ENCODE peak calls at places on chromosome 16, in six cellular contexts. X is tibial nerve, M is ascending aorta, V is pancreas, W is lung, E is AG04450. K is an unnamed sample. For H3K9me3, the result is how much of the 10 kb centered on the place peaks cover.

GRCh38 chr16:27321013-27321960 is 7.5 kb downstream of the IL4R start:
- DNase-seq in W (no peak), E (no peak), V (no peak), M (no peak), X (no peak), K (no peak)

GRCh38 chr16:81523387-81524115 is 78.9 kb downstream of the CMIP start:
- DNase-seq in W (no peak), E (peak), X (no peak), M (no peak), V (no peak), K (no peak)

GRCh38 chr16:9389543-9390207 is 298.2 kb downstream of the HAPSTR1 start:
- DNase-seq in E (no peak), V (no peak), M (no peak), W (no peak), X (no peak), K (no peak)

GRCh38 chr16:75420987-75421819 is 12.1 kb downstream of the CFDP1 start:
- DNase-seq in M (no peak), V (peak), E (no peak), W (peak), X (peak), K (peak)

GRCh38 chr16:58024673-58025350 is 742 bp upstream of the MMP15 start:
- DNase-seq in W (peak), M (no peak), X (no peak), V (peak), E (no peak), K (peak)

GRCh38 chr16:53789159-53789558 is 85.2 kb downstream of the FTO start:
- DNase-seq in E (peak), V (no peak), M (no peak), W (no peak), X (no peak), K (no peak)

GRCh38 chr16:5874899-5875298 is 777.3 kb upstream of the EEF2KMT start:
- DNase-seq in W (no peak), X (no peak), V (no peak), E (no peak), M (no peak), K (no peak)

GRCh38 chr16:68231384-68232136 is 4.4 kb downstream of the ESRP2 start:
- DNase-seq in W (no peak), X (no peak), E (no peak), M (no peak), V (no peak), K (no peak)

GRCh38 chr16:55035037-55035436 is 104.4 kb downstream of the IRX5 start:
- DNase-seq in W (peak), M (no peak), V (no peak), E (no peak), X (no peak), K (no peak)

GRCh38 chr16:46673320-46674013 is 15.5 kb downstream of the VPS35 start:
- DNase-seq in M (no peak), W (no peak), X (no peak), E (no peak), V (peak), K (no peak)

GRCh38 chr16:87620201-87620495 is 17.8 kb downstream of the JPH3 start:
- DNase-seq in W (no peak), V (no peak), M (no peak), X (no peak), E (no peak), K (no peak)

GRCh38 chr16:28136751-28137434 is 73.4 kb upstream of the GSG1L start:
- DNase-seq in W (no peak), X (no peak), M (no peak), V (no peak), E (no peak), K (no peak)

GRCh38 chr16:8645831-8646230 is 24.3 kb downstream of the METTL22 start:
- DNase-seq in X (no peak), E (no peak), V (no peak), M (no peak), W (no peak), K (no peak)

GRCh38 chr16:75256059-75256870 is 4.8 kb upstream of the BCAR1 start:
- DNase-seq in V (no peak), W (no peak), M (no peak), X (no peak), E (no peak), K (no peak)

GRCh38 chr16:17520567-17520966 is 49.8 kb upstream of the XYLT1 start:
- DNase-seq in V (no peak), X (no peak), E (no peak), W (no peak), M (no peak), K (no peak)

GRCh38 chr16:11211977-11212818 is 43.8 kb downstream of the SOCS1 start:
- DNase-seq in X (no peak), W (no peak), E (no peak), M (no peak), V (no peak), K (no peak)

GRCh38 chr16:11210260-11210659 is 45.7 kb downstream of the SOCS1 start:
- DNase-seq in V (no peak), M (no peak), W (no peak), E (no peak), X (no peak), K (no peak)

GRCh38 chr16:11212819-11213196 is 43.2 kb downstream of the SOCS1 start:
- DNase-seq in W (no peak), V (no peak), E (no peak), X (no peak), M (no peak), K (no peak)

GRCh38 chr16:11213373-11213772 is 42.6 kb downstream of the SOCS1 start:
- DNase-seq in X (no peak), V (no peak), M (no peak), E (no peak), W (no peak), K (no peak)

DNA sequence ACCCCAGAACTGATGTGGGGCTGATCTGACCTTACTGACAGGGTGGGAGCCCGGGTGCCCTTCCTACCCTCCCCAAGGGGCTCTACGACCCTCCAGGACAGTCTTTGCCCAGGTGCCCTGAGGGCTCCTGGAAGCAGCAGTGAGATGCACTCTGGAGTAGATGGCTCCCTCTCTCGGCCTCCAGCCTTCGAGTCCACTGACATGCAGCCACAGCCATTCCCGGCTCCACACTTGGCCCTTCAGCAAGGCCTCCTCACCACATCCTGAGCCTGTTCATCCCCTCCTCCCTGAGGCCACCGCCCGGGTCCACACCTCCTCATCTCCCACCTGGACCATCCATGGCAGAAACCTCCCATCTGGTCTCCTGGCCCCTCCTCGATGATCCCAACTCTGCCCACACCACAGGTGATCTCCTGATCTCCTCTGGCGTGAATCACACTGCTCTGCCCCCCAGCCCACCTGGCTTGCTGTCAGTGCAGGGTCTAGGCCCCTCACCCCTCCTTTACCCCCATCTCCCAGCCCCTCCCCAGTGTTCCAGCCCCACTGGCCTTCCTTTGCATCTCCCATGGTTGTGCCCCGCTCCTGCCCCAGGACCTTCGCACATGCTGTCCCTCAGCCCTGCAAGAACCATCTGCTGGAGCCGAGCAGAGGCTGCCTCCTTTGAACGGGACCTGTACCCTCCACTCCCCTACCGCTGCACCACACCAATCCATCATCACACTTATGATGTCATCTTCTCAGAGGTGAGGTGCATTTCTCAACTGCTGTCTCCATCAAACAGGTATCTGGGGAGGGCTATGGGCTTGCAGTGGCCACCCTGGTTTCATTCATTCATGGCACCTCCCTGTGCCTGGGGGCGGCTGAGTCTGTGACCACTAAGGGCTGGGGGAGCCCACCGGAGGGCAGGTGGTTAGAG is 44.7 kb downstream of the SOCS1 start:
- DNase-seq in E (no peak), V (no peak), X (no peak), M (no peak), W (no peak), K (no peak)
- TF ChIP-seq CTCF in E (no peak), V (no peak), X (no peak), M (no peak), W (no peak), K (no peak)

DNA sequence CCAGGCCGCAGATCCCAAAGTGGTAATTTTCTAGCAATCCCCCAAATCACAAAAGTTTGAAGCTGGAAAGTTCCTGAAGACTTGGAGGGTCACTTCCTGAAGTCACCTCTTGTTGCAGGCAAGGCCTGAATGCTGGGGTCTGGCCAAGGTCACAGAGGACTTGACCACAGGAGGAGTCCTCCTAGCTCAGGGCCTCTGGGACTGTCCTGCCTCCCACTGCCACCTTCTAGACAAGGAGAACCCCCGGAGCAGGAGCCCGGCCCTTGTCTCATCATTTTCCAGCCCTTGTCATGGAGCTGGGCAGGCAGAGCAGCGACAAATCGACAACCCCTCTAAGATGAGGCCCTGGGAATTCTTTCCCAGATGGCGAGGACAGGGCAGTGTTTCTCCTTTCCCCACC is 330 bp downstream of the CDH16 start:
- DNase-seq in X (no peak), W (no peak), M (no peak), V (no peak), E (no peak), K (no peak)
- H3K4me3 ChIP-seq in X (no peak), W (no peak), M (no peak), V (no peak), E (no peak), K (no peak)

GRCh38 chr16:88629835-88630234 is 8.5 kb upstream of the IL17C start:
- DNase-seq in W (no peak), E (no peak), X (no peak), V (no peak), M (no peak), K (no peak)

GRCh38 chr16:88630433-88630832 is 7.9 kb upstream of the IL17C start:
- DNase-seq in W (no peak), V (no peak), X (no peak), M (no peak), E (no peak), K (no peak)

GRCh38 chr16:88626646-88627045 is 11.7 kb upstream of the IL17C start:
- DNase-seq in M (no peak), V (no peak), W (no peak), E (no peak), X (no peak), K (no peak)

GRCh38 chr16:88627531-88628411 is 10.6 kb upstream of the IL17C start:
- DNase-seq in M (no peak), W (no peak), E (no peak), X (no peak), V (no peak), K (no peak)

DNA sequence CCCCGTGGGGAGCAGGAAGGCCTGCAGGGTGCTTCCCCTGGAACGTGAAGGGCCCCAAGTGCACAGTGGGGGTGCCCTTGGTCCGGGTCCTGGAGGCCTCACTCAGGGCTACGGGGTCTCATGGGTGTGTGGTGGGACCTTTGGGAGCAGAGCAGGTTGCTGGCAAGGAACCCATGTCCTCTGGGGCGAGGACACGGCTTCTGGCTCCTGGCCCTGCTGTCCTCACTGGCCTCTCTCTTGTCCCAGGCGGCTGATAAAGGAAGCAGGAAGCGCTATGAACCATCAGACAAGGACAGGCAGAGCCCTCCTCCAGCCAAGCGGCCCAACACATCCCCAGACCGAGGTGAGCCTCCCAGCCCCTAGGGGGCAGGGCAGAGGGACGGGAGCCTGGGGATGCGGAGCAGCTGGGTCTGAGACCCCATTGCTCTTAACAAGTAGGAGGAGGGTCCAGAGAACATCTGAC is 9.8 kb upstream of the IL17C start:
- DNase-seq in X (no peak), E (no peak), V (no peak), W (no peak), M (no peak), K (peak)
- H3K9me3 ChIP-seq in X (under half), E (under half), V (under half), W (under half), M (under half), K (under half)

DNA sequence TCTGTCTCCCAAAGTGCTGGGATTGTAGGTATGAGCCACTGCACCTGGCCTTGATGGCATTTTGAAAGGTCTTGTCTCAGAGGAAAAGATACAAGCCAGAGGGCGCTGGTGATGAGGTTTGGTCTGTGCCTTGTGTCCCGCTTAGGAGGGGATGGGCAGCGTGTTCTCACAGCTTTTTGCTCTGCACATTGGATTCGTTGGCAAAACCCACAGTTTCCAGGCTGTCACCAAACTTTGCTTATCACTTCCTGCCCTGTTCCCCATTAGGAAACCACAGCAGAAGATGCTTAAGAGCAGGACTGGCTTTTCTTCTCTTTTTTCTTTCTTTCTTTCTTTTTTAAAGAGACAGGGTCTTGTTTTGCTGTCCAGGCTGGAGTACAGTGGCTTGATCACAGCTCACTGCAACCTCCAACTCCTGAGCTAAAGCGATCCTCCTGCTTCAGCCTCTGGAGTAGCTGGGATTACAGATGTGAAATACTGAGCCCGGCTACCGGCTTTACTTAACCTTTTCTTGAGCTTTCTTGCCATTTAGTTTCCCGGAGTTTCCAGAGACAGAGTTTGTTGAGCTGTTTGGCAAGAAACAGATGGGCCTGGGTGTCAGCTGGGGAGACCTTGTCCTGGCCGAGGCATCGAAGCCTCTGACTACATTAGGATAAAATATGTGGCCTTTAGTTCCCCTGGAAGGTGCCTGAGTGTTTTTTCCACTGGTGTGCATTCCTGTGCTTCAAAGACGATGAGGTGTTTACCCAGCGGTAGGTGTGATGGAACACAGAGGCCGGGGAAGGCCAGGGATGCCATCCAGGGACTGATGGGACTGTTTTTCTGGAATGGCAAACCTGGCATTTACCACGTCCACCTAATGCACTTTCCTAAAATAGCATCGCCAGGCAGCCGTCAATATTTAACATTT is 112.9 kb downstream of the ABCC1 start:
- DNase-seq in M (no peak), V (no peak), W (no peak), E (no peak), X (no peak), K (peak)
- TF ChIP-seq CTCF in M (peak), V (no peak), W (no peak), E (no peak), X (no peak), K (no peak)

DNA sequence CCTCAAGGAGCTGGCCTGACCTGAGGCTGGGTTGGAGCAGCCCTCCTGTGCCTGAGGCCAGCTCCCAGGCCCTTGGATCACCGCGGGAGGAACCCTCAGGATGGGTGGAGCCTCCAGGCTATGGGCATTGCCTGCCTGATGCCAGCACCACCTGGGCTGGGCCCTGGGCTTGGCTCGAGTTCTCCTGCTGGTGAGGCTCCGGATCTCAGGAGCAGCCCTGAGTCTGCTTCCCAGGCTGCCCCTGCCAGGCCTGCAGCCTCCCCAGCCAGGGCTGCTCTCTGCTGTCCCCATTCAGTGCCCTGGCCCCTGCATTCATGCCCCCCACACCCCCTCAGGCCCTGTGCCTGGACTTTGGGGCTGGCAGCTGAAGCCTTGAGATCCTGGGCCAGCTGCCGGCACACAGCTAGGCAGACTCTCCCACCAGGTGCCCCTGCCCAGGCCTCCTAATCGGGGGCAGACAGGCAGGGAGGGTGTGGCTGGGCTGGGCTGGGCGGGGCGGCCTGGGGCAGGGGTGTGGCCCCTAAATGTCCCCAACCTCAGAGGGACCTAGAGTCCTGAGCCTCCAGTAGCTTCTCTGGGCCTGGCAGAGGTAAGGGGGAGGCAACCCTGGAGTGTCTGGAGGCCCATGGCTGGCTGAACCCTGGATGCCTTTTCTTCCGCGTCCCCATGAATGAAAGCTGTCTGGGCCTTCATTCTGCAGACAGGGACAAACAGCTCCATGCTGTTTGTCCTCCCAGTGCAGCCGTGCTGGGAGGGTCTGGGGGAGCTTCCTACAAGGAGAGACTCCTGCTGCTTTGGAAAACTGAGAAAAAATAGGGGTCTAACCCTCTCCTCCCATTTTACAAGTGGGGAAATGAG is 1.1 kb upstream of the PIGQ start:
- DNase-seq in X (no peak), M (no peak), W (no peak), V (no peak), E (no peak), K (no peak)
- H3K4me3 ChIP-seq in X (peak), M (peak), W (no peak), V (no peak), E (peak), K (peak)

GRCh38 chr16:65772134-65772732 is 594.3 kb upstream of the CDH5 start:
- DNase-seq in W (no peak), X (no peak), M (no peak), V (no peak), E (no peak), K (no peak)

GRCh38 chr16:65774350-65774749 is 592.1 kb upstream of the CDH5 start:
- DNase-seq in M (no peak), X (no peak), V (no peak), E (no peak), W (no peak), K (no peak)

GRCh38 chr16:65770752-65771151 is 595.7 kb upstream of the CDH5 start:
- DNase-seq in M (no peak), E (no peak), X (no peak), V (no peak), W (no peak), K (no peak)

GRCh38 chr16:65771707-65772106 is 594.8 kb upstream of the CDH5 start:
- DNase-seq in W (no peak), M (no peak), X (no peak), V (no peak), E (no peak), K (no peak)

GRCh38 chr16:65773319-65773874 is 593.1 kb upstream of the CDH5 start:
- DNase-seq in E (no peak), V (no peak), W (no peak), X (no peak), M (no peak), K (no peak)
- H3K9me3 ChIP-seq in E (under half), V (under half), W (under half), X (under half), M (under half), K (under half)

DNA sequence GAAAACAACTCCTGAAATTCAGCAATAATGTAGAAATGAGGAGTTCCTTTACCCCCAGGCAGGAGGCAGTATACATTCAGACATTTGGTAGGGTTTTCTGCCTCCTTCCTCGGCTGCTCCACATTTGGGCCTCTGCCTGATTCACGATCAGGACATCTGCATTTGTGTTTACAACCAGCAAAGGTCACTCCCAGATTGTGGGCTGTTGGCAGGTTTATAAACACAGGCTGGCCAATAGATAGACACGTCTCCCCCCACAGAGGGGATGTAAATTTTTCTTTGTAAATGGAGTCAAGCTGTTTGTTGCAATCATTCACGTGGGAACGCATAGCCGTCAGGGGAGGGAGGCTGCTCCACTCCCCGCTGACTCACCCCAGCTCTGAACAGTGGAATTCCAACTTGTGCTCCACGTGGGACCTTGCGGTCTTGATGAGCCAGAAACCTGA is 252.1 kb upstream of the N4BP1 start:
- DNase-seq in E (peak), X (no peak), V (no peak), M (no peak), W (no peak), K (no peak)
- TF ChIP-seq CTCF in E (peak), X (no peak), V (no peak), M (no peak), W (no peak), K (no peak)

GRCh38 chr16:85385463-85386331 is 227.4 kb upstream of the GSE1 start:
- DNase-seq in M (no peak), V (peak), W (no peak), E (no peak), X (no peak), K (peak)

GRCh38 chr16:85384831-85385462 is 228.2 kb upstream of the GSE1 start:
- DNase-seq in X (no peak), W (no peak), E (no peak), M (no peak), V (peak), K (peak)

GRCh38 chr16:85386467-85387170 is 226.5 kb upstream of the GSE1 start:
- DNase-seq in V (peak), E (no peak), X (peak), W (no peak), M (peak), K (peak)

GRCh38 chr16:85387731-85388295 is 225.3 kb upstream of the GSE1 start:
- DNase-seq in W (no peak), M (no peak), E (no peak), V (no peak), X (peak), K (no peak)

GRCh38 chr16:85387171-85387507 is 226.0 kb upstream of the GSE1 start:
- DNase-seq in V (no peak), X (peak), M (peak), W (no peak), E (no peak), K (peak)
- H3K4me3 ChIP-seq in V (no peak), X (no peak), M (no peak), W (no peak), E (no peak), K (no peak)